ENCODE peak calls at places on chromosome X, in nine cellular contexts. I, S, R, H, U, D, E, F and X are unnamed samples.

GRCh38 chrX:131841496-131842410 is 181.3 kb upstream of the STK26 start:
- DNase-seq in I (no peak), S (peak; percentile 13), R (peak; percentile 30), H (peak; percentile 72), U (peak; percentile 63), D (no peak), E (peak; percentile 12), F (peak; percentile 42), X (no peak)

GRCh38 chrX:19566359-19567141 is 51.2 kb upstream of the MAP3K15 start:
- DNase-seq in I (no peak), S (peak; percentile 11), R (no peak), H (no peak), U (peak; percentile 78), D (no peak), E (peak; percentile 16), F (peak; percentile 49), X (no peak)

GRCh38 chrX:16316336-16316735 is 149.1 kb downstream of the MAGEB17 start:
- DNase-seq in I (no peak), S (no peak), R (no peak), H (no peak), U (no peak), D (no peak), E (no peak), F (no peak), X (no peak)

GRCh38 chrX:18769812-18770573 is 62.5 kb downstream of the PPEF1 start:
- DNase-seq in I (no peak), S (no peak), R (no peak), H (no peak), U (no peak), D (no peak), E (no peak), F (no peak), X (no peak)

GRCh38 chrX:69093960-69094935 is 71.0 kb downstream of the PJA1 start:
- DNase-seq in I (no peak), S (peak; percentile 21), R (peak; percentile 28), H (peak; percentile 68), U (peak; percentile 79), D (no peak), E (peak; percentile 30), F (peak; percentile 45), X (no peak)

GRCh38 chrX:94058728-94059382 is 384.8 kb downstream of the FAM133A start:
- DNase-seq in I (no peak), S (no peak), R (no peak), H (peak; percentile 49), U (peak; percentile 1), D (no peak), E (no peak), F (no peak), X (no peak)

GRCh38 chrX:18542131-18542530 is 116.7 kb downstream of the CDKL5 start:
- DNase-seq in I (no peak), S (no peak), R (no peak), H (no peak), U (no peak), D (no peak), E (no peak), F (no peak), X (no peak)

GRCh38 chrX:38561951-38562719 is 793 bp downstream of the TSPAN7 start:
- DNase-seq in I (peak; percentile 29), S (peak; percentile 9), R (peak; percentile 36), H (peak; percentile 65), U (no peak), D (no peak), E (no peak), F (no peak), X (peak; percentile 29)

GRCh38 chrX:69145714-69146113 is 19.5 kb downstream of the PJA1 start:
- DNase-seq in I (no peak), S (no peak), R (no peak), H (no peak), U (no peak), D (no peak), E (no peak), F (no peak), X (no peak)

GRCh38 chrX:49166914-49167739 is 4.6 kb downstream of the MAGIX start:
- DNase-seq in I (peak; percentile 81), S (peak; percentile 70), R (peak; percentile 80), H (no peak), U (peak; percentile 61), D (peak; percentile 41), E (peak; percentile 77), F (peak; percentile 80), X (peak; percentile 86)

GRCh38 chrX:94695910-94696309 is 1021.9 kb downstream of the FAM133A start:
- DNase-seq in I (no peak), S (no peak), R (no peak), H (no peak), U (no peak), D (no peak), E (no peak), F (no peak), X (no peak)

GRCh38 chrX:9493936-9494335 is 29.1 kb downstream of the TBL1X start:
- DNase-seq in I (no peak), S (no peak), R (no peak), H (no peak), U (no peak), D (no peak), E (peak; percentile 3), F (no peak), X (no peak)

GRCh38 chrX:56130436-56130835 is 101.7 kb upstream of the KLF8 start:
- DNase-seq in I (no peak), S (no peak), R (no peak), H (no peak), U (no peak), D (no peak), E (no peak), F (no peak), X (no peak)

GRCh38 chrX:7614616-7615015 is 228.4 kb upstream of the VCX start:
- DNase-seq in I (no peak), S (no peak), R (no peak), H (no peak), U (no peak), D (no peak), E (no peak), F (no peak), X (no peak)

GRCh38 chrX:72276478-72276953 is 532 bp downstream of the RPS4X start:
- DNase-seq in I (no peak), S (no peak), R (no peak), H (no peak), U (no peak), D (no peak), E (no peak), F (no peak), X (no peak)

GRCh38 chrX:19616016-19616415 is 100.7 kb upstream of the MAP3K15 start:
- DNase-seq in I (no peak), S (no peak), R (no peak), H (no peak), U (no peak), D (no peak), E (no peak), F (no peak), X (no peak)

GRCh38 chrX:373641-374471 is 12.9 kb downstream of the PPP2R3B start:
- DNase-seq in I (no peak), S (peak; percentile 26), R (no peak), H (peak; percentile 78), U (peak; percentile 31), D (no peak), E (peak; percentile 42), F (peak; percentile 49), X (peak; percentile 74)

GRCh38 chrX:14872355-14872754 is 514 bp downstream of the FANCB start:
- DNase-seq in I (no peak), S (no peak), R (no peak), H (no peak), U (no peak), D (no peak), E (no peak), F (no peak), X (no peak)